ENCODE peak calls at places on chromosomes 7 and 10, in five cellular contexts. M is CD4-positive, alpha-beta T cell; Z is heart right ventricle; F is gastrocnemius medialis; B is psoas muscle. R is an unnamed sample.

GRCh38 chr10:100163704-100164621 is 21.9 kb downstream of the ERLIN1 start:
- DNase-seq in M (no peak), Z (no peak), F (no peak), B (no peak), R (no peak)

GRCh38 chr10:90858489-90858968 is 690 bp upstream of the HTR7 start:
- DNase-seq in M (no peak), Z (no peak), F (no peak), B (no peak), R (no peak)

GRCh38 chr7:977326-978048 is 2.1 kb upstream of the COX19 start:
- DNase-seq in M (no peak), Z (no peak), F (no peak), B (no peak), R (no peak)

GRCh38 chr7:116782177-116782711 is 80.1 kb upstream of the CAPZA2 start:
- DNase-seq in M (no peak), Z (no peak), F (no peak), B (no peak), R (no peak)

GRCh38 chr10:125340871-125341270 is 180.5 kb upstream of the CTBP2 start:
- DNase-seq in M (no peak), Z (no peak), F (no peak), B (no peak), R (no peak)

GRCh38 chr7:4151926-4152549 is 530.1 kb upstream of the FOXK1 start:
- DNase-seq in M (no peak), Z (no peak), F (peak; percentile 51), B (peak; percentile 55), R (no peak)

GRCh38 chr10:16519250-16519907 is 2.3 kb downstream of the C1QL3 start:
- DNase-seq in M (no peak), Z (no peak), F (no peak), B (no peak), R (no peak)

GRCh38 chr7:44224216-44224950 is 23.6 kb downstream of the YKT6 start:
- DNase-seq in M (no peak), Z (no peak), F (no peak), B (peak; percentile 9), R (peak; percentile 3)

GRCh38 chr10:129864601-129865126 is 99.4 kb downstream of the EBF3 start:
- DNase-seq in M (no peak), Z (no peak), F (no peak), B (no peak), R (no peak)

GRCh38 chr7:20777377-20778062 is 9.2 kb downstream of the SP8 start:
- DNase-seq in M (no peak), Z (no peak), F (no peak), B (no peak), R (no peak)

DNA sequence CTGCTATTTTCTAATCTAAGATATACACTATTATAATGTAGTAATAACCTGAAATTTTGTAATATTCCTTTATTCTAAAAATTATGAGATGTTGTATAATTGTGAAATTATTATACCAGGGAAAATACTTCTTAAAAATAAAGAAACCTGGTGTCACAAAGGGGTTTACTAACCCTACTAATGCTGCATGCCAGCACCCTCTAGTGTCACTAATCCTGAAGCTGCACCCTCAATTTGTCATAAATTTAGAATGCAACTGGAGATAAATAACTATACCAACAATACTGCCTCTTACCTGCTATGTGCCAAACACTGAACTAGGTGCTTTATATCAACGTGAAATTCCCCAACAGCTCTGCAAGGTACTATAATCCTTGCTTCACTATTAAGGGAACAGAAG is 30.8 kb downstream of the TM9SF3 start:
- DNase-seq in M (no peak), Z (no peak), F (no peak), B (no peak), R (no peak)
- TF ChIP-seq CTCF in M (no peak), Z (peak; percentile 66), F (peak; percentile 30), B (peak; percentile 27), R (no peak)

DNA sequence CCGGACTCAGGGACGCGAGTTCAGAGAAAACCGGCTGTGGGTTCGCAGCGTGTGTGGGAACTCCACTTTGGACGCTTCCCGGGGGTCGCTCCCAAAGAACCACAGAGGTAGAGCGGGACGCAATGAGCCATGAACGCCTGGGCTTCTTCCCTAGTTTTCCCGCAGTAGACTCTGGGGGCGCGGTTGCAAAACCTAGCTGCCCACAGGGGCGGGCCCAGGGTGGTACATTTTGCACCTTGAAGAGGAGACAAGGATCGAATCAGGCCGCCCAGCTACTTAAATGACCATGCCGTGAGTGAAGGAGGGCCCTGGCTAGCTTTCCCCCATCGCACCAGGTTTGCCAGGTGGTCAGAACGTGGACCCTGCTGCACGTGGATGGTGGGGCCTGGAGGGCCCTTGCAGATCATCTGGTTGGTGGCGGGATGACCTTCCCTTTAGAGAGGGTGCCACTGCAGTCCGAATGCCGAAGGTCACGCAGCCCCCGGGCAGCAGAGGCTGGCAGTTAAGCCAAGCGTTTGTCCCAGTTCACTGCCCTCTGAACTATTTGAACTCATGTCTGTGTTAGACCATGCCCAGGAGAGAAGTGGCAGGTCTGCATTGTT is 568 bp upstream of the SHTN1 start:
- DNase-seq in M (no peak), Z (no peak), F (no peak), B (no peak), R (peak; percentile 30)
- TF ChIP-seq CTCF in M (no peak), Z (no peak), F (no peak), B (no peak), R (no peak)

GRCh38 chr10:88347022-88347421 is 236.1 kb downstream of the RNLS start:
- DNase-seq in M (no peak), Z (no peak), F (no peak), B (no peak), R (no peak)

GRCh38 chr10:88342733-88343310 is 240.3 kb downstream of the RNLS start:
- DNase-seq in M (no peak), Z (no peak), F (no peak), B (no peak), R (no peak)

GRCh38 chr10:88346151-88346977 is 236.8 kb downstream of the RNLS start:
- DNase-seq in M (no peak), Z (no peak), F (no peak), B (no peak), R (no peak)

GRCh38 chr10:88347597-88348304 is 235.4 kb downstream of the RNLS start:
- DNase-seq in M (no peak), Z (no peak), F (no peak), B (no peak), R (no peak)

DNA sequence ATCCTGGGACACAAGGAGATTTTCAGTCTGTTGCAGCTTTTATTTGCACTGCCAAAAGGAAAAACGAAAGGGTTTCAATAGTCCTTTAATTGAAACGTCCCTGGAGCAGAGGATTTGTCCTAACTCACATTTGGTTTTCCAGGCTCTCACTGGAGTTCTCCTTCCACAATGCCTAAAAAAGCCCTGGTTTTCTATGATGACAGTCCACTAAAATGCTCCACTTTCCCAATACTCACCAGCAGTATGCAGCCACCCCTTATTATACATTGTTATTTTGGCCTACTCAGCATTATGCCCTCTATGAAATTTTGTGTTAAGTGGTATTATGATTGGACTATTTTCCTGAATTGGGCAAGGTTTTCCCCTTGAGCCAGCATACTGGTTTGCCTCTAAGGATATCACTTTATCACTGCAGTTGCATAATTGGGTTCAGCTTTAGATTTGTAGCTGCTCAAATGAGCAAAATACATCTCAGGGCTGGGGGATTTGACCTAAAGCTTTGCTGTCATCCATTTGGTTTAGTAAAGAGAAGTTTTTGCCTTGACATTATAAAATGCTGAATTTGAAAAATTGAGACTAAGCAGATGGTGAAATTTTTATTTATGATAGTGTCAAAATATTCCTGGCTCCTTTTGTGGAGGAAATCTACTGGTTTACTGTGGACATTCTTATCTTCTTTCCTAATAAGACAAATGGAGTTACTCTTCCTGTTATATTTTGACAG is 239.2 kb downstream of the RNLS start:
- DNase-seq in M (no peak), Z (no peak), F (no peak), B (no peak), R (no peak)
- TF ChIP-seq CTCF in M (no peak), Z (no peak), F (no peak), B (no peak), R (no peak)

GRCh38 chr10:103665439-103665838 is 171.9 kb downstream of the NEURL1 start:
- DNase-seq in M (no peak), Z (no peak), F (peak; percentile 80), B (peak; percentile 61), R (no peak)

GRCh38 chr10:103661951-103662405 is 168.5 kb downstream of the NEURL1 start:
- DNase-seq in M (no peak), Z (no peak), F (no peak), B (no peak), R (no peak)

GRCh38 chr10:103661198-103661950 is 167.9 kb downstream of the NEURL1 start:
- DNase-seq in M (peak; percentile 59), Z (peak; percentile 87), F (peak; percentile 95), B (peak; percentile 85), R (no peak)

GRCh38 chr10:103666109-103666508 is 172.6 kb downstream of the NEURL1 start:
- DNase-seq in M (no peak), Z (no peak), F (peak; percentile 54), B (no peak), R (peak; percentile 36)

GRCh38 chr10:103663802-103664201 is 170.3 kb downstream of the NEURL1 start:
- DNase-seq in M (no peak), Z (no peak), F (peak; percentile 87), B (peak; percentile 51), R (no peak)
- TF ChIP-seq CTCF in M (no peak), Z (no peak), F (peak; percentile 40), B (no peak), R (no peak)

GRCh38 chr10:28738200-28738599 is 60.9 kb downstream of the BAMBI start:
- DNase-seq in M (no peak), Z (no peak), F (no peak), B (no peak), R (no peak)
- TF ChIP-seq CTCF in M (no peak), Z (peak; percentile 11), F (no peak), B (no peak), R (peak; percentile 23)

GRCh38 chr7:118110178-118110577 is 73.8 kb upstream of the LSM8 start:
- DNase-seq in M (no peak), Z (no peak), F (no peak), B (no peak), R (no peak)

GRCh38 chr7:118109607-118110006 is 74.4 kb upstream of the LSM8 start:
- DNase-seq in M (no peak), Z (no peak), F (no peak), B (no peak), R (no peak)

DNA sequence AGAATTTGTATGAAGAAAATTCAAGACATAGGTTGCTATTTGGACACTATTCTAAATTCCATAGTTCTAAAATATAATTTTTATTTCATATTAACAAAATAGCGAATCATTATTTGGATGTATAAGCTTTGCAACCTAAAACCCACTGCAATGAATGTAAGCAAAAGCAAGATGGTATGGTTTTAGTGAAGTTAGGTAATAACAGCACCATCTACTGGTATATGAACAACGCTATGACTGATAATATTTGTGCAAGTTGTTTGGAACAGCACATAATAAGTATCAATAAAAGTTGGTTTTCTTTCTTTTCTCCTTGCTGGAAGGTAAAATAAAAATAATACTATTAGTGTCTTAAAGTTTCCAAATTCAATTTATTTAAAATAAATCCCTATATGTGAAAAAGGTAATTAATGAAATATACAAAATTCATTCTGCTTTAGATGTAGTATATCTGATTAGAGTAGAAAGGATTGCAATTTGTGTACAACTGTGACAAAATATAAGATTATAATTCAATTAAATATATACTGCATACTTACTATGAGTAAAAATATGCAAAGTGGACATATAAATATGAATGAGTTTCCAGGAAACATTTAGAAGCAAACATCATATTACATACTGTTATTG is 79.0 kb upstream of the LSM8 start:
- DNase-seq in M (no peak), Z (no peak), F (no peak), B (no peak), R (no peak)
- TF ChIP-seq CTCF in M (no peak), Z (peak; percentile 62), F (peak; percentile 18), B (peak; percentile 30), R (peak; percentile 35)

GRCh38 chr7:105336009-105336408 is 52.7 kb downstream of the SRPK2 start:
- DNase-seq in M (no peak), Z (no peak), F (no peak), B (no peak), R (no peak)
- TF ChIP-seq CTCF in M (peak; percentile 76), Z (peak; percentile 63), F (peak; percentile 47), B (peak; percentile 50), R (peak; percentile 59)